ENCODE peak calls at places on chromosomes 4 and X, in eight cellular contexts. One of them, this sample, is unnamed.

GRCh38 chr4:74715731-74716435 is 78.4 kb downstream of the BTC start:
- DNase-seq in psoas muscle: no peak
- DNase-seq in right lobe of liver: no peak
- DNase-seq in BE2C: no peak
- DNase-seq in AG04450: no peak
- DNase-seq in endodermal cell: no peak
- DNase-seq in AG10803: no peak
- DNase-seq in HCT116: no peak
- DNase-seq in this sample: no peak

GRCh38 chr4:187576751-187577150 is 418.8 kb upstream of the ZFP42 start:
- DNase-seq in psoas muscle: no peak
- DNase-seq in right lobe of liver: no peak
- DNase-seq in BE2C: peak
- DNase-seq in AG04450: no peak
- DNase-seq in endodermal cell: no peak
- DNase-seq in AG10803: no peak
- DNase-seq in HCT116: no peak
- DNase-seq in this sample: no peak

GRCh38 chr4:151563194-151563593 is 154.2 kb downstream of the FHIP1A start:
- DNase-seq in psoas muscle: no peak
- DNase-seq in right lobe of liver: no peak
- DNase-seq in BE2C: no peak
- DNase-seq in AG04450: no peak
- DNase-seq in endodermal cell: no peak
- DNase-seq in AG10803: no peak
- DNase-seq in HCT116: no peak
- DNase-seq in this sample: no peak

GRCh38 chrX:153770606-153771175 is 6.6 kb downstream of the PLXNB3 start:
- DNase-seq in psoas muscle: peak
- DNase-seq in right lobe of liver: peak
- DNase-seq in BE2C: no peak
- DNase-seq in AG04450: no peak
- DNase-seq in endodermal cell: peak
- DNase-seq in AG10803: no peak
- DNase-seq in HCT116: no peak
- DNase-seq in this sample: no peak

GRCh38 chr4:61831987-61832386 is 631.9 kb downstream of the ADGRL3 start:
- DNase-seq in psoas muscle: no peak
- DNase-seq in right lobe of liver: no peak
- DNase-seq in BE2C: no peak
- DNase-seq in AG04450: no peak
- DNase-seq in endodermal cell: no peak
- DNase-seq in AG10803: no peak
- DNase-seq in HCT116: no peak
- DNase-seq in this sample: no peak

GRCh38 chr4:94548571-94548970 is 96.8 kb downstream of the PDLIM5 start:
- DNase-seq in psoas muscle: peak
- DNase-seq in right lobe of liver: no peak
- DNase-seq in BE2C: no peak
- DNase-seq in AG04450: no peak
- DNase-seq in endodermal cell: no peak
- DNase-seq in AG10803: peak
- DNase-seq in HCT116: peak
- DNase-seq in this sample: peak

GRCh38 chr4:176539785-176540175 is 220.0 kb downstream of the SPCS3 start:
- DNase-seq in psoas muscle: no peak
- DNase-seq in right lobe of liver: no peak
- DNase-seq in BE2C: no peak
- DNase-seq in AG04450: no peak
- DNase-seq in endodermal cell: no peak
- DNase-seq in AG10803: no peak
- DNase-seq in HCT116: no peak
- DNase-seq in this sample: no peak

GRCh38 chrX:150446995-150447394 is 83.9 kb downstream of the MAMLD1 start:
- DNase-seq in psoas muscle: no peak
- DNase-seq in right lobe of liver: no peak
- DNase-seq in BE2C: no peak
- DNase-seq in AG04450: no peak
- DNase-seq in endodermal cell: no peak
- DNase-seq in AG10803: peak
- DNase-seq in HCT116: no peak
- DNase-seq in this sample: no peak

GRCh38 chr4:110124721-110125120 is 73.7 kb downstream of the ELOVL6 start:
- DNase-seq in psoas muscle: no peak
- DNase-seq in right lobe of liver: no peak
- DNase-seq in BE2C: no peak
- DNase-seq in AG04450: no peak
- DNase-seq in endodermal cell: no peak
- DNase-seq in AG10803: no peak
- DNase-seq in HCT116: no peak
- DNase-seq in this sample: no peak

GRCh38 chrX:67648361-67648760 is 104.5 kb downstream of the AR start:
- DNase-seq in psoas muscle: no peak
- DNase-seq in right lobe of liver: no peak
- DNase-seq in BE2C: no peak
- DNase-seq in AG04450: no peak
- DNase-seq in endodermal cell: no peak
- DNase-seq in AG10803: no peak
- DNase-seq in HCT116: no peak
- DNase-seq in this sample: no peak

GRCh38 chr4:113101669-113102068 is 52.2 kb downstream of the ANK2 start:
- DNase-seq in psoas muscle: no peak
- DNase-seq in right lobe of liver: no peak
- DNase-seq in BE2C: no peak
- DNase-seq in AG04450: no peak
- DNase-seq in endodermal cell: no peak
- DNase-seq in AG10803: peak
- DNase-seq in HCT116: no peak
- DNase-seq in this sample: no peak

GRCh38 chr4:59987289-59987688 is 1212.8 kb upstream of the ADGRL3 start:
- DNase-seq in psoas muscle: no peak
- DNase-seq in right lobe of liver: no peak
- DNase-seq in BE2C: no peak
- DNase-seq in AG04450: no peak
- DNase-seq in endodermal cell: no peak
- DNase-seq in AG10803: no peak
- DNase-seq in HCT116: no peak
- DNase-seq in this sample: no peak

GRCh38 chr4:146545102-146545501 is 23.4 kb upstream of the SLC10A7 start:
- DNase-seq in psoas muscle: no peak
- DNase-seq in right lobe of liver: no peak
- DNase-seq in BE2C: peak
- DNase-seq in AG04450: no peak
- DNase-seq in endodermal cell: peak
- DNase-seq in AG10803: peak
- DNase-seq in HCT116: no peak
- DNase-seq in this sample: no peak

GRCh38 chrX:151746502-151746901 is 12.0 kb downstream of the CNGA2 start:
- DNase-seq in psoas muscle: no peak
- DNase-seq in right lobe of liver: no peak
- DNase-seq in BE2C: no peak
- DNase-seq in AG04450: no peak
- DNase-seq in endodermal cell: no peak
- DNase-seq in AG10803: no peak
- DNase-seq in HCT116: no peak
- DNase-seq in this sample: no peak

DNA sequence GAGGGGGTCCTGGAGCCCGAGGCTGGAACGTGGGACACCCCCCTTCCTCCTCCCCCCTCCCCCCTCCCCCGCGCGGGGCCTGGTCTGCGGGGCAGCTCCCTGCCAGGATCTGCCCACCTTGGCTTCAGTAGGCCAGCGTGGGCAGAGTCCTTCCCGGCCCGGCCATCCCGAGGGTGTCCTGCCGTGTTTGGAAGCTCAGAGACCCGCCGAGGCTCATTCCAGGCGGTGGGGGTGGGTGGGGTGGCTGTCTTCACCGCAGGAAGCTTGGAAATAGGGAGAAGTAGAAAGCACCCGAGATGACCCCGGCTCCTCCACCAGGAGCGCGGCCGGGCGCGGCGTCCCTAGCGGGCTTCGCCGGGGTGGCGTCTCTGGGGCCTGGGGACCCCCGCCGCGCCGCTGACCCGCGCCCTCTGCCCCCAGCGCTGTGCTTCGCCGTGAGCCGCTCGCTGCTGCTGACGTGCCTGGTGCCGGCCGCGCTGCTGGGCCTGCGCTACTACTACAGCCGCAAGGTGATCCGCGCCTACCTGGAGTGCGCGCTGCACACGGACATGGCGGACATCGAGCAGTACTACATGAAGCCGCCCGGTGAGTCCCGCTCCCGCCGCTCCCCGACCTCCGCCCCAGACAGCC is 1.6 kb downstream of the NAT8L start:
- DNase-seq in psoas muscle: peak
- DNase-seq in right lobe of liver: no peak
- DNase-seq in BE2C: peak
- DNase-seq in AG04450: no peak
- DNase-seq in endodermal cell: peak
- DNase-seq in AG10803: no peak
- DNase-seq in HCT116: no peak
- DNase-seq in this sample: peak
- H3K4me3 ChIP-seq in psoas muscle: peak
- H3K4me3 ChIP-seq in right lobe of liver: no peak
- H3K4me3 ChIP-seq in BE2C: no peak
- H3K4me3 ChIP-seq in AG04450: no peak
- H3K4me3 ChIP-seq in endodermal cell: no peak
- H3K4me3 ChIP-seq in AG10803: no peak
- H3K4me3 ChIP-seq in HCT116: peak
- H3K4me3 ChIP-seq in this sample: no peak

DNA sequence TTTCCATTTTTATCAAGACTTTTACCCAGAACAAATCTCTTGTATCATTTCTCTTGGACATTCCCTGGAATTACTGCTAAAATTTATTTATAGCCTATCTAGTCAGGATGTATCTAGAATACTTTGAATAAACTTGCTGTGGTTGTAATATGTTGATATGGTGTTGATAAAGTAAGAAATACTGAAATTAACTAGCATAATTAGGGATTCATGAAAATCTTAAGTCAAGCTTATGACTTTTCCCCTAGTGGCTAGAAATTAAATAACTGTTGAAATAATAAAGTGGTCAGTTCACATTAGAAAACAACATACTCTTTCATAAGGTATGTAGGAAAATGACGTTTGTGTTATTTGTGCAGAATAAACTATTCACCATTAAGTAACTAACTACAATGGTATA is 73.1 kb upstream of the ANKRD50 start:
- DNase-seq in psoas muscle: no peak
- DNase-seq in right lobe of liver: no peak
- DNase-seq in BE2C: no peak
- DNase-seq in AG04450: no peak
- DNase-seq in endodermal cell: no peak
- DNase-seq in AG10803: no peak
- DNase-seq in HCT116: no peak
- DNase-seq in this sample: no peak
- TF ChIP-seq CTCF in psoas muscle: no peak
- TF ChIP-seq CTCF in right lobe of liver: no peak
- TF ChIP-seq CTCF in BE2C: no peak
- TF ChIP-seq CTCF in AG04450: no peak
- TF ChIP-seq CTCF in endodermal cell: peak
- TF ChIP-seq CTCF in AG10803: no peak
- TF ChIP-seq CTCF in HCT116: no peak
- TF ChIP-seq CTCF in this sample: peak

GRCh38 chrX:101220881-101221280 is 1.3 kb downstream of the DRP2 start:
- DNase-seq in psoas muscle: no peak
- DNase-seq in right lobe of liver: no peak
- DNase-seq in BE2C: no peak
- DNase-seq in AG04450: no peak
- DNase-seq in endodermal cell: no peak
- DNase-seq in AG10803: no peak
- DNase-seq in HCT116: no peak
- DNase-seq in this sample: no peak

GRCh38 chrX:101219840-101220191 is 230 bp downstream of the DRP2 start:
- DNase-seq in psoas muscle: no peak
- DNase-seq in right lobe of liver: no peak
- DNase-seq in BE2C: no peak
- DNase-seq in AG04450: no peak
- DNase-seq in endodermal cell: no peak
- DNase-seq in AG10803: peak
- DNase-seq in HCT116: no peak
- DNase-seq in this sample: no peak

GRCh38 chrX:101217689-101218088 is 1.9 kb upstream of the DRP2 start:
- DNase-seq in psoas muscle: no peak
- DNase-seq in right lobe of liver: no peak
- DNase-seq in BE2C: no peak
- DNase-seq in AG04450: no peak
- DNase-seq in endodermal cell: no peak
- DNase-seq in AG10803: no peak
- DNase-seq in HCT116: no peak
- DNase-seq in this sample: no peak

GRCh38 chrX:101223226-101223625 is 3.6 kb downstream of the DRP2 start:
- DNase-seq in psoas muscle: no peak
- DNase-seq in right lobe of liver: no peak
- DNase-seq in BE2C: no peak
- DNase-seq in AG04450: no peak
- DNase-seq in endodermal cell: no peak
- DNase-seq in AG10803: no peak
- DNase-seq in HCT116: no peak
- DNase-seq in this sample: no peak

GRCh38 chrX:101219116-101219839 is at the start of gene DRP2:
- DNase-seq in psoas muscle: no peak
- DNase-seq in right lobe of liver: no peak
- DNase-seq in BE2C: no peak
- DNase-seq in AG04450: no peak
- DNase-seq in endodermal cell: no peak
- DNase-seq in AG10803: no peak
- DNase-seq in HCT116: no peak
- DNase-seq in this sample: no peak
- H3K4me3 ChIP-seq in psoas muscle: no peak
- H3K4me3 ChIP-seq in right lobe of liver: no peak
- H3K4me3 ChIP-seq in BE2C: no peak
- H3K4me3 ChIP-seq in AG04450: peak
- H3K4me3 ChIP-seq in endodermal cell: no peak
- H3K4me3 ChIP-seq in AG10803: peak
- H3K4me3 ChIP-seq in HCT116: no peak
- H3K4me3 ChIP-seq in this sample: no peak

DNA sequence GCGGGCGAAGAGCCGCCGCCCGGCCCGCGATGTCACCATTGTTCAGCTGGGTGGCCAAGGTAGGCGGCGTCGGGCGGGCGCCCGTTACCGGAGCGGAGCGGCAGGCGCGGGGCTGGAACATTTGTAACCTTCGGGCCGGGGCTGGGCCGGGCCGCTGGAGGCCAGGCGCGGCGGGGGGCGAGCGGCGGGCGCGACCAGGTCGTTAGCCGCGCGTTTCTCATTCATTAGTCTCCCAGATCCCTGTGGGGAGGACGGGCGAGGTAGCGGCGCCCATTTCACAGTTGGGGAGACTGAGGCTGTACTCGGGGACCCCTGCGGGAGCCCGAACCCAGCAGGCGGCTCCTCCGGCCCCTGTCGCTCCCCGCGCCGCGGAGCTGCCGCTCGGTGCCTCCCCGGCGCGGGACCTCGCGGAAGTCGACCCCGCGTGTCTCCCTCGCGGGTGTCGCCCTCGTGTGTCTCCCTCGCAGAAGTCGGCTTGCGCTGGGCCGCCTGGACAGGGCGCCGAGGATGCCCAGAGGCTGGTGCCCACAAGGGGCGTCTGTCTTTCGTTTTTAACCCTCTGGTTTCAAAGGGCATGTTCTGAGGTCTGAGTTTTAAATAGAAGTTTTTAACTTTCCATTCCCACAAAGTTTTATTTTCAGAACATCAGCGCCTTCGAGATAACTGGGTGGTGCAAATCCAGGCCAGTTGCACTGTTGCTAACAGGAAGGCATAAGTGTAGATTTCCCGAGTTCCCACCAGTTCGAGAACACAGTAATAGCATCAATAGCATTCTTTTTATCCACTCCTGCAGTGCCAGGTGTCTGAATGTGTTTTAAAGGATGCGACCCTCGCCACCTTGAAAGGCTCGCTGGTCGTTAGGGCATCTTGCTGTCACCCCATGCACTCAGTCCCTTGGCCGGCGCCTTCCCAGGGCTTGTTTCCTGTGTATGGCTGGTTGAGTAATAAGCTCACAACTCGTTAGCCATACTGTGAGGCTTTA is 17.6 kb downstream of the PTTG2 start:
- DNase-seq in psoas muscle: peak
- DNase-seq in right lobe of liver: peak
- DNase-seq in BE2C: peak
- DNase-seq in AG04450: no peak
- DNase-seq in endodermal cell: peak
- DNase-seq in AG10803: peak
- DNase-seq in HCT116: peak
- DNase-seq in this sample: peak
- TF ChIP-seq CTCF in psoas muscle: peak
- TF ChIP-seq CTCF in right lobe of liver: peak
- TF ChIP-seq CTCF in BE2C: peak
- TF ChIP-seq CTCF in AG04450: peak
- TF ChIP-seq CTCF in endodermal cell: peak
- TF ChIP-seq CTCF in AG10803: peak
- TF ChIP-seq CTCF in HCT116: peak
- TF ChIP-seq CTCF in this sample: peak